ENCODE peak calls at places on chromosomes 7 and 10, in five cellular contexts. One of them, this sample, is unnamed.

GRCh38 chr7:1248077-1248458 is 15.4 kb downstream of the UNCX start:
- DNase-seq in astrocyte: no peak
- DNase-seq in GM23248: no peak
- DNase-seq in PC-3: no peak
- DNase-seq in neural progenitor cell: peak
- DNase-seq in this sample: peak

GRCh38 chr7:4882169-4882741 is 1.3 kb downstream of the RADIL start:
- DNase-seq in GM23248: peak
- DNase-seq in PC-3: peak
- DNase-seq in astrocyte: peak
- DNase-seq in neural progenitor cell: peak
- DNase-seq in this sample: no peak

GRCh38 chr7:86708334-86708733 is 64.6 kb downstream of the GRM3 start:
- DNase-seq in neural progenitor cell: peak
- DNase-seq in GM23248: no peak
- DNase-seq in astrocyte: no peak
- DNase-seq in PC-3: no peak
- DNase-seq in this sample: no peak

GRCh38 chr7:2802082-2802481 is 42.0 kb downstream of the GNA12 start:
- DNase-seq in GM23248: peak
- DNase-seq in astrocyte: peak
- DNase-seq in PC-3: peak
- DNase-seq in neural progenitor cell: no peak
- DNase-seq in this sample: no peak

GRCh38 chr10:103491729-103492364 is 1.7 kb upstream of the NEURL1 start:
- DNase-seq in astrocyte: peak
- DNase-seq in PC-3: peak
- DNase-seq in neural progenitor cell: peak
- DNase-seq in GM23248: peak
- DNase-seq in this sample: no peak

GRCh38 chr10:6062101-6062771 is at the start of gene IL2RA:
- DNase-seq in GM23248: no peak
- DNase-seq in astrocyte: no peak
- DNase-seq in PC-3: no peak
- DNase-seq in neural progenitor cell: no peak
- DNase-seq in this sample: no peak

GRCh38 chr10:96261930-96262329 is 9.4 kb downstream of the BLNK start:
- DNase-seq in GM23248: no peak
- DNase-seq in neural progenitor cell: no peak
- DNase-seq in PC-3: no peak
- DNase-seq in astrocyte: no peak
- DNase-seq in this sample: no peak

GRCh38 chr10:114855776-114856543 is 34.4 kb downstream of the FHIP2A start:
- DNase-seq in astrocyte: peak
- DNase-seq in neural progenitor cell: no peak
- DNase-seq in PC-3: peak
- DNase-seq in GM23248: peak
- DNase-seq in this sample: no peak

GRCh38 chr10:306007-306406 is 170.8 kb downstream of the ZMYND11 start:
- DNase-seq in neural progenitor cell: no peak
- DNase-seq in PC-3: no peak
- DNase-seq in GM23248: no peak
- DNase-seq in astrocyte: no peak
- DNase-seq in this sample: no peak

GRCh38 chr10:308101-308500 is 172.8 kb downstream of the ZMYND11 start:
- DNase-seq in neural progenitor cell: no peak
- DNase-seq in astrocyte: no peak
- DNase-seq in GM23248: no peak
- DNase-seq in PC-3: no peak
- DNase-seq in this sample: no peak

GRCh38 chr10:305034-305433 is 169.8 kb downstream of the ZMYND11 start:
- DNase-seq in PC-3: no peak
- DNase-seq in astrocyte: no peak
- DNase-seq in neural progenitor cell: no peak
- DNase-seq in GM23248: no peak
- DNase-seq in this sample: no peak

GRCh38 chr10:307659-308058 is 172.4 kb downstream of the ZMYND11 start:
- DNase-seq in GM23248: no peak
- DNase-seq in astrocyte: no peak
- DNase-seq in PC-3: no peak
- DNase-seq in neural progenitor cell: no peak
- DNase-seq in this sample: no peak

DNA sequence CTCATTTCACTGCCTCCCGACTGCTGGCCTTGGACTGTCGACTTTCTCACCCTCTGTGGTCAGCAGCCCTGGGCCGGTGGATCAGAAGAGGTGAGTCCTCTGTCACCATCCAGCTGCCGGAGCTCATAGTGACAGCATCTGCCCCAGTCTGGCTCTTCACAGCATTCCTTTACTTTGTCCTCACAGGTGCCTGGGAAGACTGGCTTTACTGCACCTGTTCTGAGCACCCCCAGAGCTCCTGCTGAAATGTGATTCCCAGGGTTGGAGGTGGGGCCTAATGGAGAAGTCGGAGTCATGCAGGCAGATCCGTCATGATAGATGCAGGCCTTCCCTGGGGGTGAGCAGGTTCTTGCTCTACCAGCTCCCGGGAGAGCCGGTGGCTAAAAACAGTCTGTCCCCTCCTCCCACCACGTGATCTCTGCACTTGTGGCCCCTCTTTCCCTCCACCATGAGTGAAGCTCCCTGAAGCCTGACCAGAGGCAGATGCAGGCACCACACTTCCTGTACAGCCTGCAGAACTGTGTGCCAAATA is 171.5 kb downstream of the ZMYND11 start:
- DNase-seq in astrocyte: no peak
- DNase-seq in GM23248: no peak
- DNase-seq in PC-3: no peak
- DNase-seq in neural progenitor cell: peak
- DNase-seq in this sample: no peak
- H3K9ac ChIP-seq in astrocyte: no peak
- H3K9ac ChIP-seq in GM23248: no peak
- H3K9ac ChIP-seq in PC-3: no peak
- H3K9ac ChIP-seq in neural progenitor cell: no peak
- H3K9ac ChIP-seq in this sample: no peak

GRCh38 chr10:123133511-123133910 is 2.3 kb upstream of the HMX3 start:
- DNase-seq in PC-3: no peak
- DNase-seq in neural progenitor cell: no peak
- DNase-seq in GM23248: no peak
- DNase-seq in astrocyte: no peak
- DNase-seq in this sample: no peak

GRCh38 chr10:123134058-123134914 is 1.5 kb upstream of the HMX3 start:
- DNase-seq in neural progenitor cell: peak
- DNase-seq in GM23248: peak
- DNase-seq in PC-3: no peak
- DNase-seq in astrocyte: no peak
- DNase-seq in this sample: no peak

GRCh38 chr10:123135415-123136141 is at the start of gene HMX3:
- DNase-seq in GM23248: peak
- DNase-seq in PC-3: no peak
- DNase-seq in neural progenitor cell: peak
- DNase-seq in astrocyte: no peak
- DNase-seq in this sample: no peak

GRCh38 chr10:123134915-123135414 is 805 bp upstream of the HMX3 start:
- DNase-seq in neural progenitor cell: peak
- DNase-seq in astrocyte: no peak
- DNase-seq in GM23248: no peak
- DNase-seq in PC-3: no peak
- DNase-seq in this sample: no peak

DNA sequence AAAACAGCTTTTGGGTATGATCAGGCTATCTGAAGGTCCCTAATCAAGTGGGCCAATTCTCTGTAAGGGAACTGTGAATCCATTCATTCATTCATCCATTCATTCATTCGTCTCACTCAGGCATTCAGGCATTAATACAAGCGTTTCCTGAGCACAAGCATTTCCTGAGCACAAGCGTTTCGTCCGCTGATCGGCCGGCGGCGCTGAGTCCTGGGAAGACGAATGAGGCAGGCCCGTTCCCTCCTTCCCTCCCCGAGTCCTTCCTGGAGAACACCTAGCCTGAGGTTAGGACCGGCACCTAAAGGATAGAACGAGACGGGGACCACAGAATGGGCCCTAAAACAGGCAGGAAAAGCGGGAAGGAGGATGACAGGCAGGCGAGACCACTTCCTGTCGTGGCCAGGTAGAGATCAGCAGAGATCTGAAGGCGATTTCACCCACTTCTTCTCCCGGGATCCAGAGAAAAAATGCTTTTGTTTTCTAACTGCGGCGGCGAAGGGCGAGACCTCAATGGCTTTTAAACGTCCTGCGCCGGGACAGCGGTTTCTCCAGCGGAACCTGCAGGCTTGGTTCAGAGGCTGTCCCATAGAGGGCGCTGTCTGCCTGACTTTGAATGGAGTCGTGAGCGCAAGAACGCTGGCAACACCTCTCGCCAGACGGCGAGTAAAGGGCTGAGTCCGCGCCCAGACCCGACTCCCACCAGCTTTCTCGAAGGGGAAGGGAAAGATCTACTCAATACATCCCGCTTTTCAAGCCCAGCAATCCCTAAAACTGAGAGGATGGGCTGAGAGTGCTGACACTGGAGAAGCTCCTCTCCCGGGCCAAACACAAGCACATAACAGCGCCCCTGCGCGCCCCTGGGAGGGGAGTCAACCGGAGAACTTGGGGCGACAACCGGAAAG is 2.9 kb upstream of the HMX3 start:
- DNase-seq in astrocyte: peak
- DNase-seq in GM23248: peak
- DNase-seq in neural progenitor cell: peak
- DNase-seq in PC-3: peak
- DNase-seq in this sample: peak
- TF ChIP-seq EZH2 in astrocyte: peak
- TF ChIP-seq EZH2 in GM23248: peak
- TF ChIP-seq EZH2 in neural progenitor cell: peak
- TF ChIP-seq EZH2 in PC-3: no peak
- TF ChIP-seq EZH2 in this sample: no peak

DNA sequence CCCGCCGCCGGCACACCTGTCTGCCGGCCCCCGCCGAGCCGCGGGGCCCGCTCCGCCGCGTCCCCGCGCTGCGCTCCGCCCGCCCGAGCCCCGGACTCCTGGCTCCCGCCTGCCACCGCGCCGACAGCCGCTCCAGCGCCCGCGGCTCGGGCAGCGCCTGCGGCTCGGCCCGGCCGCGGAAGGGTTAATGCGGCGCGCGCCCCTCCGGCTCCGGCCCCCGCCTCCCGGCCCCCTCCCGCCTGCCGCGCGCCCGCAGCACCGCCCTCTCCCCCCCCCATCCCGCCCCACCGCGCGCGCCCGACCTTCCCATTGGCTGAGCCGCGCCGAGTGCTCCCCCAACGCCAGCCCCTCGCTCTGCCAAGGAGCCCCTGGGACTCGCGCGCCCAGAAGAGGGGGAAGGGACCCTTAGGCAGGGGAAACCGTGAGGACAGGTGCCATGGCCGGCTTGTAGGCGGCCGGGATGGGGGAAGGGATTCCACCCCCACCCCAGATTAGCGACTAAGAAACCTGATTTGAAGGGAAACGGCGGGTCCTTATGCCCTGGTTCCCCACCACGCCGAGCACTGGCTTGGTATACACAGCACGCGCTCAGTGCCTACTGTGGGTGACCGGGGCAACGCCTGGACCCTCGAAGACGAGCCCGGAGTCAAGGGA is at the start of gene KCNH2:
- DNase-seq in neural progenitor cell: peak
- DNase-seq in GM23248: no peak
- DNase-seq in astrocyte: no peak
- DNase-seq in PC-3: no peak
- DNase-seq in this sample: peak
- H3K4me3 ChIP-seq in neural progenitor cell: peak
- H3K4me3 ChIP-seq in GM23248: no peak
- H3K4me3 ChIP-seq in astrocyte: peak
- H3K4me3 ChIP-seq in PC-3: peak
- H3K4me3 ChIP-seq in this sample: peak

DNA sequence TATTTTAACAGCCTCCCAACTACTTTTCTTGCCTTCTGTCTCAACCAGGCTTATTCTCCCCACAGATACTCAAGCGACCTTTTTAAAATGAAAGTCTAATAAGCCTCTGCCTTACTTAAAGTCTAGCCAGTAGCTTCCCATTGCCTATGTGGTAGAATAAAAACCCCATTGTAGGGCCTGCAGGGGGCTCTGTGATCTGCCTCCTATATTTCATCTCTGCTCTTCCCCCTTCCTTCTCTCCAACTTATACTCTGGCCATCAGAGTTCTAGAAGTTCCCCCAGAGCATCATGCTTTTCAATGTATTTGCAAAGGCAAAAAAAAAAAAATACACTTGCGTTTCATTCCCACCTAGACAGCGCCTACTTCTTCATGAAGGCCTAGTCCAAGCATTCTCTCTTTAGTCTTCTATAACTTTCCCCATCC is 167.7 kb upstream of the ADO start:
- DNase-seq in neural progenitor cell: no peak
- DNase-seq in PC-3: peak
- DNase-seq in astrocyte: no peak
- DNase-seq in GM23248: no peak
- DNase-seq in this sample: peak
- H3K9ac ChIP-seq in neural progenitor cell: no peak
- H3K9ac ChIP-seq in PC-3: no peak
- H3K9ac ChIP-seq in astrocyte: no peak
- H3K9ac ChIP-seq in GM23248: peak
- H3K9ac ChIP-seq in this sample: no peak

GRCh38 chr7:131244259-131244852 is 83.3 kb upstream of the MKLN1 start:
- DNase-seq in neural progenitor cell: no peak
- DNase-seq in GM23248: peak
- DNase-seq in astrocyte: peak
- DNase-seq in PC-3: peak
- DNase-seq in this sample: no peak
- TF ChIP-seq EZH2 in neural progenitor cell: no peak
- TF ChIP-seq EZH2 in GM23248: no peak
- TF ChIP-seq EZH2 in astrocyte: no peak
- TF ChIP-seq EZH2 in PC-3: no peak
- TF ChIP-seq EZH2 in this sample: no peak

GRCh38 chr7:26375604-26376207 is 84.0 kb downstream of the SNX10 start:
- DNase-seq in PC-3: no peak
- DNase-seq in neural progenitor cell: peak
- DNase-seq in astrocyte: no peak
- DNase-seq in GM23248: peak
- DNase-seq in this sample: no peak
- H3K4me3 ChIP-seq in PC-3: peak
- H3K4me3 ChIP-seq in neural progenitor cell: peak
- H3K4me3 ChIP-seq in astrocyte: peak
- H3K4me3 ChIP-seq in GM23248: peak
- H3K4me3 ChIP-seq in this sample: no peak

GRCh38 chr7:98283127-98283886 is 1.8 kb downstream of the BRI3 start:
- DNase-seq in PC-3: peak
- DNase-seq in astrocyte: peak
- DNase-seq in GM23248: peak
- DNase-seq in neural progenitor cell: no peak
- DNase-seq in this sample: no peak
- H3K9ac ChIP-seq in PC-3: peak
- H3K9ac ChIP-seq in astrocyte: peak
- H3K9ac ChIP-seq in GM23248: peak
- H3K9ac ChIP-seq in neural progenitor cell: no peak
- H3K9ac ChIP-seq in this sample: peak

This sample was measured in DND-41.